ENCODE peak calls at places on chromosomes 13 and 19, in nine cellular contexts. U, G, M, D, N, R, W, P and Q are unnamed samples.

GRCh38 chr13:24511019-24511823 is 1.4 kb downstream of the PARP4 start:
- DNase-seq in U (no peak), G (no peak), M (no peak), D (peak), N (no peak), R (peak), W (peak), P (peak), Q (no peak)

GRCh38 chr13:30169442-30169841 is 137.9 kb downstream of the KATNAL1 start:
- DNase-seq in U (no peak), G (no peak), M (no peak), D (no peak), N (no peak), R (no peak), W (no peak), P (no peak), Q (no peak)

GRCh38 chr13:91097269-91097668 is 250.2 kb upstream of the MIR17HG start:
- DNase-seq in U (no peak), G (no peak), M (no peak), D (no peak), N (no peak), R (no peak), W (no peak), P (no peak), Q (no peak)

GRCh38 chr19:46776927-46777911 is 11.2 kb downstream of the SLC1A5 start:
- DNase-seq in U (no peak), G (peak), M (no peak), D (no peak), N (no peak), R (no peak), W (no peak), P (peak), Q (no peak)

GRCh38 chr13:83498486-83499190 is 383.6 kb downstream of the SLITRK1 start:
- DNase-seq in U (no peak), G (no peak), M (no peak), D (no peak), N (no peak), R (peak), W (peak), P (peak), Q (no peak)

GRCh38 chr19:1265611-1266115 is 3.5 kb upstream of the CIRBP start:
- DNase-seq in U (no peak), G (peak), M (no peak), D (peak), N (peak), R (peak), W (peak), P (peak), Q (no peak)

GRCh38 chr19:2469102-2469914 is 6.6 kb upstream of the GADD45B start:
- DNase-seq in U (no peak), G (no peak), M (no peak), D (no peak), N (no peak), R (peak), W (peak), P (no peak), Q (no peak)

GRCh38 chr13:33244907-33245287 is 40.7 kb downstream of the STARD13 start:
- DNase-seq in U (no peak), G (no peak), M (no peak), D (no peak), N (no peak), R (no peak), W (no peak), P (no peak), Q (no peak)

GRCh38 chr19:8158411-8159074 is 9.2 kb upstream of the FBN3 start:
- DNase-seq in U (no peak), G (no peak), M (no peak), D (peak), N (no peak), R (peak), W (peak), P (peak), Q (peak)

GRCh38 chr19:42270346-42271044 is 1.4 kb downstream of the CIC start:
- DNase-seq in U (no peak), G (peak), M (peak), D (peak), N (peak), R (peak), W (peak), P (peak), Q (no peak)

GRCh38 chr13:97879646-97880297 is 73.7 kb upstream of the IPO5 start:
- DNase-seq in U (no peak), G (no peak), M (no peak), D (no peak), N (no peak), R (peak), W (peak), P (peak), Q (no peak)

GRCh38 chr19:50204811-50205675 is 1.6 kb downstream of the MYH14 start:
- DNase-seq in U (peak), G (peak), M (no peak), D (peak), N (no peak), R (peak), W (peak), P (peak), Q (no peak)

GRCh38 chr13:62931901-62932883 is 1516.5 kb upstream of the PCDH20 start:
- DNase-seq in U (no peak), G (no peak), M (no peak), D (no peak), N (no peak), R (no peak), W (peak), P (no peak), Q (no peak)

GRCh38 chr19:7910321-7911161 is 4.1 kb upstream of the TGFBR3L start:
- DNase-seq in U (no peak), G (peak), M (no peak), D (no peak), N (no peak), R (no peak), W (no peak), P (no peak), Q (no peak)

GRCh38 chr13:36885901-36886300 is 34.1 kb downstream of the SMAD9 start:
- DNase-seq in U (no peak), G (no peak), M (no peak), D (no peak), N (no peak), R (no peak), W (no peak), P (no peak), Q (no peak)

GRCh38 chr13:29503041-29503837 is 92.2 kb downstream of the SLC7A1 start:
- DNase-seq in U (no peak), G (peak), M (no peak), D (no peak), N (no peak), R (no peak), W (no peak), P (no peak), Q (peak)

GRCh38 chr19:43784981-43785808 is 4.4 kb upstream of the KCNN4 start:
- DNase-seq in U (no peak), G (peak), M (no peak), D (peak), N (peak), R (peak), W (peak), P (peak), Q (no peak)

GRCh38 chr13:114002771-114003321 is 29.0 kb upstream of the C13orf46 start:
- DNase-seq in U (no peak), G (peak), M (no peak), D (no peak), N (no peak), R (no peak), W (no peak), P (no peak), Q (no peak)

DNA sequence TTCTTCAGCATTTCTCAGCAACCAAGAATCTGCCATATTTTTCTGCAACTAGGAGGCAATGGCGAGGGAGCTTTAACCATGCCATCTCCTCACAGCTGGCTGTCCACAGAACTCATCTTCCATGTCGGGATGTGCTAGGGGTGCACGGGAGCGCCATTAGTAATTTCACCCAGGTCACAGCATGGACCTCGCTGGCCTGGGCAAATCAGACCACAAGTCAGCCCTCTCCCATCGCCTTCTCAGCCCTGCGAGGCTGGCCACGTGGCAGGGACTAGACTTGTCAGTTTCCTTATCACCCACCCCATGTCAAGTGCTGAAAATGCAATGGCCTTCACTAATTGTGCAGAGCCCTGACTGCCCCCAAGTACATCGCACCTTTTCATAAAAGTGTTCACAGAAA is 15.7 kb downstream of the COL4A1 start:
- DNase-seq in U (no peak), G (no peak), M (no peak), D (no peak), N (no peak), R (no peak), W (no peak), P (no peak), Q (no peak)
- H3K27ac ChIP-seq in U (no peak), G (no peak), M (no peak), D (no peak), N (peak), R (no peak), W (no peak), P (no peak), Q (no peak)

DNA sequence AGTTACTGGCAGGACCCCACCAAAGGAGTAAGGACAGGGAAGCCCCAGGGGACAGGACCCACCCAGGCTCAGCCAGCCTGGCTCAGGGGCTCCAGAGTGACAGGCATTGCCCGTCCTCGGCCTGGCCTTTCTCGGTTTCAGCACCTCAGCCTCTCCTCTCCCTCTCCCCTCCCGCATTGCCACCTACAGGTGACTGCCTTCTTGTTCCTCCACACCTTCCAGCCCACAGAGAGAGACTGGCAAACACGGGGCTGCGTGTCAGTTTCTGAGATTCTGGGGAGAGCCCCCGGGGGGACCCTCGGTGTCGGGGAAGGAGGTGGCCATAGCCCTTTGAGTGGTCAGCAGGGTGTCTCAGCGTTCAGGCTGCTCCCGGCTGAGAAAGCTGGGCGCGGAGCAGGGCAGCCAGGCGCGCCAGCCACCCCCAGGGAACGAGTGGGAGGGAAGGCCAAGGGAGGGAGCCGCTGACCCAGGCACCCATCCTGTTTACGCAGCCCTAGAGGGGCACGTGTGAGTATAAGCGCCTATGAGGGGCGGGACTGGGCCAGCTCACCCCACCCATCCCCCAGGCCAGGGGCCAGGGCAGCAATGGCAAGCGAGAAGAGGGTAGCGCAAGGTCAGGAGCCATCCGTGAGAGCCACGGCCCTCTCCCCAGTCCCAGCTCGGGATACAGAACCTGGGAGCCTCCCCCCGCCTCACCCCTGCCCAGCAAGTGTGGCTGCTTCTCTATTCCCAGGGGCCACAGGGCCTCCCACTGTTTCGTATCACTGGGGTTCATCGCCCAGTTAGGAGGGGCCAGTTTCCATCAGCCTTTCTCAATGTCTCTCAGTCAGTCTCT is 743 bp upstream of the DMKN start:
- DNase-seq in U (no peak), G (no peak), M (no peak), D (no peak), N (no peak), R (no peak), W (no peak), P (no peak), Q (no peak)
- H3K27ac ChIP-seq in U (no peak), G (no peak), M (no peak), D (no peak), N (no peak), R (peak), W (no peak), P (no peak), Q (no peak)

GRCh38 chr19:45097776-45098520 is 5.0 kb downstream of the PPP1R37 start:
- DNase-seq in U (peak), G (peak), M (no peak), D (peak), N (peak), R (peak), W (peak), P (peak), Q (no peak)

GRCh38 chr19:45099465-45100201 is 6.7 kb downstream of the PPP1R37 start:
- DNase-seq in U (no peak), G (no peak), M (no peak), D (peak), N (no peak), R (no peak), W (no peak), P (no peak), Q (no peak)

GRCh38 chr19:45097450-45097775 is 4.4 kb downstream of the PPP1R37 start:
- DNase-seq in U (no peak), G (no peak), M (no peak), D (no peak), N (no peak), R (no peak), W (no peak), P (no peak), Q (no peak)

GRCh38 chr19:45100202-45100600 is 7.2 kb downstream of the PPP1R37 start:
- DNase-seq in U (no peak), G (no peak), M (no peak), D (no peak), N (no peak), R (no peak), W (no peak), P (no peak), Q (no peak)

DNA sequence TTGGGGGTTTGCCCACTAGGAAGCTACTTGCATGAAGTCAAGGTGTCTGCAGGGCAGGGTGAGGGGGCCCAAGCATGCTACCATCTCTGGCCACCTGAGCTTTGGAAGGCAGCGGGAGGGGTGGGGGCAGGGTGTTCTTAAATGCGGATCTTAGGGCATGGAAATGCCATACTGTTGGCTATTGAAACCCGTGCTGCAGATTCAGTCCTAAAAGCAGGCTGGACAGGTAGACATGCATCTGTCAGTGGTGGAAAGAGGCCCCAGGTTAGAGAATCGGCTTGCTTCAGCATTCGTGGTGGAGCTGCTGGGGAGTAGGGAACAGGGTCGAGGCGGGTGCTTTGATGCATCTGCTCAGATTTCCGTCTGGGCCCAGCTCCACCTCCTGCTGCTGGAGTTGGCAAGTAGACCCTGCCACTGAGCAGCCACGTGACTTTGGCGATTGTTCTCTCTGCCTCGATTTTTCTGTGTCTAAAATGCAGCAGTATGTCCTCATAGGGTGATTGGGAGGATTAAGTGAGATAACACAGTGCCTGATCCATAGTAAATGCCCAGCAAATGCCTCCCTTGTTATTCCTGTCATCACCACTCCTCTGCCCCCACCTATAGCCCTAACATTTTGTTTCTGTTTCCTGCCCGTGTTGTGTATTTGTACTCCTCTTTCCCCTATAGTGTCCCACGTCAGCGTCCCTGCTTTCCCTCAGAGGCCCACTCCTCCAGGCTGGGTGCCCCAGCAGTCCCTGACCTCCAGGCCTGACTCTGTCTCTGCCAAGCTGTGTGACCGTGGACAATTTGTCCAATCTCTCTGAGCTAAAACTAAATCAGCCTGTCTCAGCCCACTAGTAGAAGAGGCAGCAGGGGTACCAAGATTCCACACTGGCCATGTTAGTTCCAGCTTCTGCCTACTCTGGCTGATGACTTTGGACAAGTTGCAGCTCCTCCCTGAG is 5.8 kb downstream of the PPP1R37 start:
- DNase-seq in U (no peak), G (peak), M (no peak), D (peak), N (peak), R (no peak), W (no peak), P (no peak), Q (peak)
- H3K27ac ChIP-seq in U (peak), G (peak), M (peak), D (peak), N (no peak), R (no peak), W (peak), P (peak), Q (peak)

GRCh38 chr19:15324791-15325519 is 7.4 kb downstream of the BRD4 start:
- DNase-seq in U (no peak), G (peak), M (no peak), D (peak), N (no peak), R (no peak), W (no peak), P (no peak), Q (no peak)

GRCh38 chr19:15328312-15328711 is 4.0 kb downstream of the BRD4 start:
- DNase-seq in U (no peak), G (peak), M (no peak), D (no peak), N (no peak), R (no peak), W (no peak), P (no peak), Q (no peak)

GRCh38 chr19:15321739-15322138 is 10.6 kb downstream of the BRD4 start:
- DNase-seq in U (no peak), G (no peak), M (no peak), D (no peak), N (no peak), R (no peak), W (no peak), P (no peak), Q (no peak)

GRCh38 chr19:15320118-15320517 is 12.2 kb downstream of the BRD4 start:
- DNase-seq in U (no peak), G (no peak), M (no peak), D (no peak), N (no peak), R (no peak), W (no peak), P (no peak), Q (no peak)

GRCh38 chr19:15323496-15324235 is 8.7 kb downstream of the BRD4 start:
- DNase-seq in U (no peak), G (peak), M (no peak), D (peak), N (peak), R (peak), W (no peak), P (peak), Q (no peak)
- H3K27ac ChIP-seq in U (peak), G (peak), M (peak), D (peak), N (peak), R (peak), W (no peak), P (peak), Q (no peak)

GRCh38 chr19:38673030-38673429 is 25.6 kb downstream of the ACTN4 start:
- DNase-seq in U (no peak), G (no peak), M (no peak), D (no peak), N (no peak), R (no peak), W (no peak), P (no peak), Q (no peak)
- H3K27ac ChIP-seq in U (peak), G (peak), M (no peak), D (peak), N (peak), R (no peak), W (no peak), P (peak), Q (no peak)

DNA sequence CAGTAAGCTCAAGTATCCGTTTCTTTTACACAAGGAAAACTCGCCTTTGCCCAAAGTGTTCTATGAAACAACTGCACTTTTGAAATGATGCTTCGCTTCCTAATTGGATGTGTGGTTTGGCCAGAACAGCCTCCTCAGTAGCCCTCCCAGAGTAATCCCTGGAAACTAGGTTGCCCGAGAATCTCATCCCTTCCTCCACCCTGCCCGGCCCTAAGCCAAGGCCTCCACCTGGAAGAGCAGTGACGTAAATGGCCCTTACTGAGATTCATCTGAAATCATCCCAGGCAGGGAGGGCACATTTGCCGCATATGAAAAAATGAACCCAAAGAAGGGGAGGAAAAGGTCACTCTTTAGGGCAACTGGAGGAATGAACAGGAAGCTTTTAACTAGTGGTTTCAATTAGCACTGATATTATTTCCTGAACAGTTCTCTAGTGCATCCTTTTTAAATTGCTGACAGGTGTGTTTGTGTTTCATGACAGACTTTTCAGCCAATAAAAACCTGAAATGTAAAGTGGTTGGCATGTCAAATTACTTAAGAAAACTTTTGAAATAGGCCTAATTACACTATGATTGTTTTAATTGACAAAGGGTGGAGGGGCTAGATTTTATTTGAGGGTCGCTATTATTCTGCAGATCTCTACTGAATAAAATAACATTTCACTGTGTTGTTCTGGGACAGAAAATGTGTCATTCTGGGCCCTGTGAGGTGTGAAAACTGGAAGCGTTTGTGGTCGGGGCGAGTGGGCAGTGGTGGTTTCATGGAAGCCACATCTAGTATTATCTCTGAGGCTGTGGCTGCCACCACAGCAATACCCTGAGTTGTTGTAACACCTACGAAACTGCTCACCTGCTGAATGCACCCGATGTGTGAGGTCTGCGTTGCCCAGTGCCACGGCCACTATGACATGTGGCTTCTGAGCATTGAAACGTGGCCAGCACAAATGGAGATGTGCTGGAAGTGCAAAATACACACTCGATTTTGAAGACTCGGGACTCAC is 112.1 kb downstream of the ZIC5 start:
- DNase-seq in U (no peak), G (no peak), M (no peak), D (no peak), N (no peak), R (no peak), W (no peak), P (no peak), Q (peak)
- H3K27ac ChIP-seq in U (no peak), G (no peak), M (no peak), D (no peak), N (no peak), R (no peak), W (no peak), P (no peak), Q (no peak)

GRCh38 chr13:112712451-112712881 is 22.6 kb downstream of the ATP11A start:
- DNase-seq in U (no peak), G (peak), M (no peak), D (no peak), N (no peak), R (no peak), W (no peak), P (no peak), Q (no peak)
- H3K27ac ChIP-seq in U (peak), G (peak), M (peak), D (peak), N (peak), R (peak), W (peak), P (peak), Q (peak)